ENCODE peak calls at places on chromosomes 13 and 19, in six cellular contexts. U, B, D, O, C and K are unnamed samples.

GRCh38 chr19:1284293-1284978 is 1.2 kb upstream of the EFNA2 start:
- DNase-seq in U (no peak), B (no peak), D (no peak), O (no peak), C (no peak), K (no peak)

GRCh38 chr19:33203529-33203928 is 9.4 kb downstream of the LRP3 start:
- DNase-seq in U (no peak), B (no peak), D (no peak), O (no peak), C (no peak), K (no peak)

GRCh38 chr13:84400711-84401110 is 518.4 kb upstream of the SLITRK1 start:
- DNase-seq in U (no peak), B (no peak), D (no peak), O (no peak), C (no peak), K (no peak)

GRCh38 chr13:80312967-80313366 is 28.0 kb downstream of the SPRY2 start:
- DNase-seq in U (no peak), B (no peak), D (no peak), O (no peak), C (no peak), K (no peak)

GRCh38 chr19:41030651-41031050 is 39.6 kb downstream of the CYP2B6 start:
- DNase-seq in U (no peak), B (no peak), D (no peak), O (no peak), C (no peak), K (no peak)

GRCh38 chr13:41905600-41906254 is 55.2 kb downstream of the VWA8 start:
- DNase-seq in U (no peak), B (peak), D (no peak), O (no peak), C (peak), K (no peak)

GRCh38 chr19:8577247-8577646 is at the start of gene MYO1F:
- DNase-seq in U (peak), B (no peak), D (no peak), O (no peak), C (no peak), K (no peak)

GRCh38 chr13:37345869-37346268 is 240.4 kb upstream of the CSNK1A1L start:
- DNase-seq in U (no peak), B (no peak), D (no peak), O (no peak), C (no peak), K (no peak)

GRCh38 chr13:73235385-73235784 is 176.6 kb downstream of the KLF5 start:
- DNase-seq in U (no peak), B (no peak), D (no peak), O (no peak), C (no peak), K (no peak)

GRCh38 chr13:20482275-20482761 is 43.3 kb downstream of the CRYL1 start:
- DNase-seq in U (no peak), B (no peak), D (no peak), O (no peak), C (no peak), K (no peak)

GRCh38 chr13:83325454-83325853 is 556.8 kb downstream of the SLITRK1 start:
- DNase-seq in U (no peak), B (no peak), D (no peak), O (no peak), C (no peak), K (no peak)

GRCh38 chr13:76884167-76884566 is 2.0 kb downstream of the KCTD12 start:
- DNase-seq in U (peak), B (no peak), D (peak), O (no peak), C (no peak), K (no peak)

GRCh38 chr13:103130681-103131210 is 64.5 kb upstream of the SLC10A2 start:
- DNase-seq in U (no peak), B (no peak), D (no peak), O (no peak), C (no peak), K (no peak)

GRCh38 chr13:79451500-79451962 is 29.4 kb upstream of the NDFIP2 start:
- DNase-seq in U (no peak), B (no peak), D (no peak), O (no peak), C (peak), K (no peak)

GRCh38 chr19:19224852-19225494 is 13.2 kb downstream of the NCAN start:
- DNase-seq in U (peak), B (peak), D (peak), O (no peak), C (peak), K (no peak)

GRCh38 chr19:35644987-35645679 is 3.0 kb upstream of the COX6B1 start:
- DNase-seq in U (peak), B (peak), D (peak), O (peak), C (no peak), K (no peak)

GRCh38 chr19:35644206-35644986 is 2.9 kb downstream of the ETV2 start:
- DNase-seq in U (peak), B (peak), D (peak), O (peak), C (peak), K (peak)

GRCh38 chr19:35645680-35646511 is 2.2 kb upstream of the COX6B1 start:
- DNase-seq in U (no peak), B (no peak), D (no peak), O (no peak), C (no peak), K (no peak)

GRCh38 chr19:35643255-35644205 is 2.0 kb downstream of the ETV2 start:
- DNase-seq in U (peak), B (peak), D (no peak), O (no peak), C (peak), K (no peak)

GRCh38 chr19:35648017-35648961 is at the start of gene COX6B1:
- DNase-seq in U (peak), B (peak), D (peak), O (peak), C (peak), K (no peak)
- TF ChIP-seq POLR2AphosphoS5 in U (peak), B (peak), D (peak), O (peak), C (peak), K (peak)

GRCh38 chr13:36298535-36299068 is 988 bp upstream of the CCDC169 start:
- DNase-seq in U (no peak), B (no peak), D (peak), O (no peak), C (no peak), K (no peak)
- TF ChIP-seq POLR2AphosphoS5 in U (no peak), B (no peak), D (peak), O (no peak), C (no peak), K (no peak)

DNA sequence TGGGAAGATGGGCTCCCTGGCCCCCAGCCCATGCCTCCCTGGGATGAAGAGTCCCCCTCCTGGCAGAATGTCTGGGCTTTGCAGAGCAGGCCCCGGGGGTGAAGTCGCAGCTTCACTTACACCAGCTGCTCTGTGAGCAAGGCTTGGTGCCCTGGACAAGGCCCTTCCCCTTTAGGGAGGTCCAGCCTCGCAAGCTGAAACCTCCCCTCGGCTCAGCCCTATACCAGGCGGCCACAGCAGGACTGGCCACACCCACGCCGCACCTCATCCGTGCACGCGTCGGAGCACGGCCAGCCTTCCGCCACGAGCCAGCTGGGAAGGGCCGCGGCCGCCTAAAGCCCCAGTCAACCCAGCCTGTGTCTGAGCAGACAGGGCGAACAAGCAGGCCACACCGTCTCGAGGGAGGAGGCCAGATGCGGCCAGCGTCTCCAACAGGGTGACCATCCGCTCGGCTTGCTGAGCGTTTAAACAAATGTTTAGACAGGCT is 83.2 kb upstream of the MCF2L start:
- DNase-seq in U (peak), B (peak), D (peak), O (no peak), C (no peak), K (no peak)
- TF ChIP-seq POLR2AphosphoS5 in U (peak), B (peak), D (peak), O (no peak), C (no peak), K (no peak)

GRCh38 chr13:30382836-30383525 is 39.3 kb upstream of the UBE2L5 start:
- DNase-seq in U (no peak), B (no peak), D (no peak), O (no peak), C (no peak), K (no peak)

GRCh38 chr13:30388401-30389283 is 33.7 kb upstream of the UBE2L5 start:
- DNase-seq in U (no peak), B (no peak), D (no peak), O (no peak), C (no peak), K (no peak)
- TF ChIP-seq POLR2AphosphoS5 in U (no peak), B (no peak), D (no peak), O (no peak), C (no peak), K (no peak)

DNA sequence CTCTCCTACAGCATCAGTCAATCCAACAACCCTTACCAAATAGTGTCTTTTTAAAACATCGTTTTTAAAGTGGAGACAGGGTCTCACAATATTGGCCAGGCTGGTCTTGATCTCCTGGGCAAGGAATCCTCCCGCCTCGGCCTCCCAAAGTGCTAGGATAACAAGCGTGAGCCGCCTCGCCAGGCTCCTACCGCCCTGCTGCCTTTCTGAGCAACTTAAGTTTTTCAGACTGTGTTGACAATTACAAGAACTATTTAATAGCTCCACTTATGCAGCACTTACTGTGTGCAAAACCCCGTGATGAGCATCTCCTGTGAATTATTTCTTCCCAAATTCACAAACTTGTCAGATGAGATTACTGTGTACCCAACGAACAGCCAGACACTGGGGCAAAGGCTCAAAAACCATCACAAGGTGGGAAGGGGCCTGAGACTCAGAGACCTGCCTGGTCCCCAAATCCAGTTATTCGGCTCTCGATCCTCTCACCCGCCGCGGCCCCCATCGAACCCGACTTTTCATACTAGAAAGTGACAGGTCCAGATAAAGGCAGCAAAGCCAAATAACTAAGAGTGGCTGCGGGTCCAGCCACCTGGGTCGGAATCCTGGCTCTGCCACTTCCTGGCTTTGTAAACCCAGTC is 581 bp downstream of the RPL18 start:
- DNase-seq in U (no peak), B (no peak), D (no peak), O (no peak), C (no peak), K (no peak)
- TF ChIP-seq POLR2AphosphoS5 in U (no peak), B (no peak), D (no peak), O (no peak), C (no peak), K (no peak)

GRCh38 chr13:53340505-53341143 is 312.0 kb downstream of the OLFM4 start:
- DNase-seq in U (no peak), B (no peak), D (no peak), O (no peak), C (no peak), K (no peak)
- TF ChIP-seq POLR2AphosphoS5 in U (no peak), B (no peak), D (no peak), O (no peak), C (no peak), K (no peak)

DNA sequence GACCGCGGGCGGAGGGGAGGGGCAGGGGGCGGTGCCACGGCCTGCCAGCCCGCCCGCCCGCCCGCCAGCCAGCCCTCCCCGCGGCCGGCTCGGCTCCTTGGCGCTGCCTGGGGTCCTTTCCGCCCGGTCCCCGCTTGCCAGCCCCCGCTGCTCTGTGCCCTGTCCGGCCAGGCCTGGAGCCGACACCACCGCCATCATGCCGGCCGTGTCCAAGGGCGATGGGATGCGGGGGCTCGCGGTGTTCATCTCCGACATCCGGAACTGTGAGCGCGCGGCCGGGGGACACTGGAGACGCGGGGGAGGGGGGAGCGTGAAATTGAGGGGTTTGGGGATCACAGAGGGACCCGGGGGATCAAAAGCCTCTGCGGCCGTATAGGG is at the start of gene AP2A1:
- DNase-seq in U (no peak), B (no peak), D (no peak), O (no peak), C (no peak), K (no peak)
- TF ChIP-seq POLR2AphosphoS5 in U (peak), B (peak), D (no peak), O (peak), C (no peak), K (no peak)

GRCh38 chr19:45156231-45156630 is 4.6 kb downstream of the NKPD1 start:
- DNase-seq in U (no peak), B (no peak), D (no peak), O (no peak), C (no peak), K (no peak)
- TF ChIP-seq POLR2AphosphoS5 in U (no peak), B (no peak), D (no peak), O (no peak), C (no peak), K (no peak)

GRCh38 chr19:3402631-3403443 is 36.5 kb downstream of the NFIC start:
- DNase-seq in U (no peak), B (no peak), D (no peak), O (no peak), C (no peak), K (no peak)

GRCh38 chr19:3401004-3401768 is 34.8 kb downstream of the NFIC start:
- DNase-seq in U (no peak), B (no peak), D (no peak), O (no peak), C (no peak), K (no peak)

GRCh38 chr19:3404324-3405260 is 38.2 kb downstream of the NFIC start:
- DNase-seq in U (peak), B (no peak), D (no peak), O (no peak), C (no peak), K (no peak)

GRCh38 chr19:3405261-3405653 is 38.9 kb downstream of the NFIC start:
- DNase-seq in U (no peak), B (no peak), D (no peak), O (no peak), C (no peak), K (no peak)

GRCh38 chr19:3403489-3404323 is 37.3 kb downstream of the NFIC start:
- DNase-seq in U (peak), B (no peak), D (no peak), O (no peak), C (no peak), K (no peak)
- TF ChIP-seq POLR2AphosphoS5 in U (peak), B (no peak), D (no peak), O (no peak), C (no peak), K (no peak)

DNA sequence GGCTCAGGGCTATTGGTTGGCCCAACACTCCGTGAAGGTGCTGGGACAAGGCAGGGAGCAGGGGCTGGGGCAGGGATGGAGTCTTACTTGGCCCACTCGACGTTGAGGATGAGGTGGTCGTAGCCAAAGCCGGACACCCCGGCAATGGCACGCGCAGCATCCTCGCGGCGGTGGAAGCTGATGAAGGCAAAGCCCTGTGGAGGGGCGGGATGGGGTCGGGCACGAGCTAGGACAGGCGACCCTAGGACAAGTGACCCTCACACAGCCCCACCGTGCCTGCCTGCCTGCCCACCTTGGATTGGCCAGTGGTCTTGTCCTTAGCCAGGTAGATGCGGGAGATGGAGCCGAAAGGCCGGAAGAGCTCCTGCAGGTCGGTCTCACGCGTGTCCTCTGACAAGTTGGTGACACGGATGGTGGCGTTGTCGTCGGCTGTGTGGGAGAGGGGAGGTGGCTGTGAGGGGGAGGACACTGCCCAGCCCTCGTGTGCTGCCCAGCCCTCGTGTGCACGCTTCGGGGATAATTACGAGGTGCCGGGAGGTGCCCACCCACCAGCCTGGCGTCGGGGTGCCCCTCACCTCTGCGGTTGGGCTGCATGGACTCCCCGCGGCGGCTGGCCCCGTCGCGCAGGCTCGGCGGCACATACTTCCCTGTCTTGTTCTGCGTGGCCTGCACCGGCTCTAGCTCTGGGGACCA is 4.0 kb downstream of the P2RY11 start:
- DNase-seq in U (no peak), B (no peak), D (no peak), O (no peak), C (no peak), K (peak)
- TF ChIP-seq POLR2AphosphoS5 in U (no peak), B (peak), D (peak), O (peak), C (peak), K (no peak)